ENCODE peak calls at places on chromosomes 11 and 22, in ten cellular contexts. K is OCI-LY7; M is cardiac muscle cell; C is CD8-positive, alpha-beta T cell; G is cardiac fibroblast; X is bronchial epithelial cell; J is WTC11; T is colonic mucosa; F is AG09319; E is GM12865. W is an unnamed sample.

GRCh38 chr22:40995821-40996220 is 44.6 kb downstream of the RBX1 start:
- DNase-seq in K (no peak), M (no peak), C (no peak), G (no peak), X (no peak), J (no peak), T (no peak), F (no peak), E (no peak), W (no peak)

GRCh38 chr22:49765951-49766350 is 61.7 kb downstream of the BRD1 start:
- DNase-seq in K (no peak), M (no peak), C (no peak), G (no peak), X (no peak), J (no peak), T (no peak), F (no peak), E (no peak), W (no peak)

GRCh38 chr11:70650075-70650909 is 252.0 kb downstream of the CTTN start:
- DNase-seq in K (peak), M (peak), C (peak), G (peak), X (peak), J (peak), T (peak), F (peak), E (peak), W (peak)

GRCh38 chr11:115527534-115528125 is 23.4 kb upstream of the CADM1 start:
- DNase-seq in K (no peak), M (no peak), C (no peak), G (no peak), X (peak), J (no peak), T (peak), F (no peak), E (no peak), W (no peak)

GRCh38 chr11:12160680-12161079 is 50.3 kb downstream of the MICAL2 start:
- DNase-seq in K (no peak), M (no peak), C (no peak), G (no peak), X (no peak), J (no peak), T (no peak), F (no peak), E (no peak), W (no peak)

GRCh38 chr22:44025171-44026065 is 1.3 kb downstream of the PARVB start:
- DNase-seq in K (peak), M (no peak), C (no peak), G (no peak), X (no peak), J (no peak), T (peak), F (no peak), E (peak), W (no peak)

GRCh38 chr11:81658722-81659121 is 1074.9 kb downstream of the FAM181B start:
- DNase-seq in K (peak), M (no peak), C (no peak), G (peak), X (peak), J (peak), T (no peak), F (no peak), E (peak), W (no peak)

GRCh38 chr11:33970984-33971466 is 79.1 kb upstream of the LMO2 start:
- DNase-seq in K (peak), M (peak), C (no peak), G (peak), X (peak), J (peak), T (peak), F (peak), E (peak), W (peak)

GRCh38 chr11:117859713-117860112 is 16.7 kb downstream of the FXYD6 start:
- DNase-seq in K (no peak), M (no peak), C (no peak), G (no peak), X (no peak), J (no peak), T (no peak), F (no peak), E (no peak), W (no peak)

GRCh38 chr11:126114486-126115252 is 52.0 kb upstream of the CDON start:
- DNase-seq in K (no peak), M (no peak), C (no peak), G (peak), X (no peak), J (no peak), T (no peak), F (no peak), E (no peak), W (no peak)

GRCh38 chr22:50505776-50506610 is 1.5 kb downstream of the LMF2 start:
- DNase-seq in K (no peak), M (no peak), C (no peak), G (no peak), X (no peak), J (no peak), T (no peak), F (no peak), E (peak), W (no peak)

GRCh38 chr11:101706541-101706940 is 122.7 kb upstream of the TRPC6 start:
- DNase-seq in K (no peak), M (no peak), C (no peak), G (no peak), X (peak), J (no peak), T (no peak), F (no peak), E (no peak), W (no peak)

GRCh38 chr22:44935724-44936123 is 74.1 kb downstream of the PHF21B start:
- DNase-seq in K (no peak), M (no peak), C (no peak), G (no peak), X (no peak), J (no peak), T (no peak), F (no peak), E (no peak), W (no peak)

GRCh38 chr22:41367680-41368542 is 13.8 kb upstream of the TEF start:
- DNase-seq in K (no peak), M (no peak), C (no peak), G (peak), X (peak), J (no peak), T (peak), F (peak), E (no peak), W (no peak)

GRCh38 chr22:34278121-34278520 is 357.8 kb upstream of the LARGE1 start:
- DNase-seq in K (no peak), M (peak), C (no peak), G (no peak), X (no peak), J (no peak), T (no peak), F (no peak), E (no peak), W (no peak)

GRCh38 chr22:36736701-36737320 is 33.3 kb upstream of the CACNG2 start:
- DNase-seq in K (no peak), M (no peak), C (no peak), G (no peak), X (no peak), J (no peak), T (no peak), F (no peak), E (no peak), W (no peak)

GRCh38 chr11:2571598-2572281 is 126.9 kb downstream of the KCNQ1 start:
- DNase-seq in K (no peak), M (no peak), C (no peak), G (no peak), X (no peak), J (no peak), T (no peak), F (no peak), E (no peak), W (no peak)

GRCh38 chr11:96704847-96705246 is 315.0 kb downstream of the JRKL start:
- DNase-seq in K (no peak), M (peak), C (no peak), G (peak), X (no peak), J (no peak), T (no peak), F (no peak), E (no peak), W (no peak)

GRCh38 chr11:26420331-26420730 is 88.4 kb downstream of the ANO3 start:
- DNase-seq in K (no peak), M (no peak), C (no peak), G (no peak), X (no peak), J (no peak), T (no peak), F (no peak), E (no peak), W (no peak)

GRCh38 chr11:68150029-68150428 is 28.8 kb upstream of the CHKA start:
- DNase-seq in K (no peak), M (no peak), C (no peak), G (peak), X (peak), J (no peak), T (no peak), F (no peak), E (no peak), W (peak)

GRCh38 chr11:45765836-45766235 is 39.1 kb upstream of the SLC35C1 start:
- DNase-seq in K (no peak), M (no peak), C (no peak), G (no peak), X (no peak), J (no peak), T (no peak), F (no peak), E (no peak), W (no peak)

GRCh38 chr11:19395050-19395449 is 154.3 kb upstream of the E2F8 start:
- DNase-seq in K (no peak), M (no peak), C (no peak), G (no peak), X (no peak), J (peak), T (no peak), F (no peak), E (no peak), W (no peak)

GRCh38 chr22:29733362-29734322 is 13.8 kb downstream of the CABP7 start:
- DNase-seq in K (no peak), M (peak), C (no peak), G (no peak), X (no peak), J (no peak), T (peak), F (no peak), E (peak), W (no peak)

GRCh38 chr11:57477507-57478189 is 17.3 kb downstream of the RTN4RL2 start:
- DNase-seq in K (no peak), M (no peak), C (no peak), G (no peak), X (no peak), J (no peak), T (peak), F (no peak), E (no peak), W (no peak)

GRCh38 chr11:2259466-2259830 is 10.9 kb downstream of the ASCL2 start:
- DNase-seq in K (no peak), M (no peak), C (no peak), G (no peak), X (no peak), J (no peak), T (peak), F (no peak), E (no peak), W (no peak)

DNA sequence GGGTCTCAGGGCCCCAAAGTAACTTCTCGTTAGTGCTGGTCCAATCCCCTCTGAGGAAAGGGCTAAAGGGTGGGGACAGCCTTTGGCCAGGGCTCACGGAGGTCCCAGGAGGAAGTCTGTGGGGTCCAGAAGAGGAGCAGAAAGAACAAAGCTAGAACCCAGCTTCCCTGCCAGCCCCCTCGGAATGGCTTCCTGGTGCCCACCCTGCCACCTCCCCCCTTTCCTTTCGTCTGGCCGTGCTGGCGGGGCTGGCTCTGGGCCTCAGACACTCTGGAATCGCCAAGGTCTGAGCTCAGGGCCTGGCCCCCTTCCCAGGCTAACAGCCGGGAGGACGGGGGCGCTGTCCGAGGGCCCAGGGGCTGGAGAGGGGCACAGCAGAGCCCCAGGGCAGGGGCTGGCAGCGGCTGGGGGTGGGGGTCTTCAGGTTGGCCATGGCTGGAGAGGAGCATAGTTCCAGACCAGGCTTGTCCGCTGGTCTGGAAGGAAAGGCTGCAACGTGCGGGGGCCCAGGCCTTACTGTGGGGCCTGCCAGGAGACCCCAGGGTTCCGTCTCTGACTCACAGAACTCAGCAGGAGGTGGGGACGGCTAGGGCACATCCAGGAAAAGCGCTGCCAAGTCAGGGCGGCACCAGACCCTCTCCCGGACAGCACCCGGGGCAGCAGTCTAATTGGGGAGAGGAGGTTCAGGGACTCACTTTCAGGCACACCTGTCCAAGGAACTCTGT is 788 bp upstream of the LTBP3 start:
- DNase-seq in K (no peak), M (no peak), C (no peak), G (peak), X (no peak), J (no peak), T (peak), F (no peak), E (no peak), W (no peak)
- TF ChIP-seq CTCF in K (no peak), M (peak), C (no peak), G (no peak), X (no peak), J (no peak), T (no peak), F (no peak), E (no peak), W (no peak)

DNA sequence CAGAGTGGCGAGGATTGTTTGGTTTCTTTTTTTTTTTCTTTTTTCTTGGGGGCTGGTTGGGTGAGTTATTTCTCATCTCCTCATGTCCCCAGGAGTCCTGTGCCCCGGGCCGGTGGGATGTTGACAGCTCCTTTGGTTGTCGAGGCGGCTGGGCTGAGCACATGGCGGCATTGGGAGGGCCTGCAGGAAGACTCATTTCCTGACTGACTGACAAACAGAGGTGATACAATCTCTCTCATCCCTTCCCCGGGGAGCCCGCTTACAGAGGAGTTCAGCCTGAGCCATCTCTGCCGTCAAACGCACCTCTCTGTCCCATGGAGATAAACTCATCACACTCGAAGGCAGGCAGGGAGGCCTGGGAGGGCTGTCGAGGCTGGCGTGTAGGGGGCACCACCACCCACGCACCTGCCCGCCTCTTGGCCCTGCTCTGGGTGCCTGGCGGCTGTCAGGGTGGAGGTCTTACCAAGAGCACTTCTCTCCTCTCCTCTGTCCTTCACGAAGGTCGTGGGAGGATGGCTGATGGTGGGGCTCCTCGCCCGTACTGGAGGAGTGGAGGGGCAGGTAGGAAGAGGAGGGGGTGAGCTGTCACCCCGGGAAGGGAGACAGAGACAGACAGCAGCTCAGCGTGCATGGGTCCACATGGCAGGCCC is 60.0 kb upstream of the NECTIN1 start:
- DNase-seq in K (no peak), M (no peak), C (no peak), G (no peak), X (no peak), J (no peak), T (no peak), F (no peak), E (no peak), W (no peak)
- TF ChIP-seq CTCF in K (no peak), M (no peak), C (no peak), G (no peak), X (no peak), J (no peak), T (no peak), F (no peak), E (no peak), W (no peak)

GRCh38 chr11:65871811-65872548 is 620 bp downstream of the EFEMP2 start:
- DNase-seq in K (no peak), M (peak), C (no peak), G (no peak), X (no peak), J (peak), T (no peak), F (no peak), E (no peak), W (no peak)
- TF ChIP-seq CTCF in K (no peak), M (peak), C (no peak), G (peak), X (peak), J (no peak), T (no peak), F (peak), E (no peak), W (no peak)

GRCh38 chr11:134908583-134908982 is 496.5 kb upstream of the B3GAT1 start:
- DNase-seq in K (no peak), M (no peak), C (no peak), G (no peak), X (no peak), J (no peak), T (no peak), F (no peak), E (no peak), W (no peak)

GRCh38 chr11:134913391-134913790 is 501.3 kb upstream of the B3GAT1 start:
- DNase-seq in K (no peak), M (no peak), C (no peak), G (no peak), X (no peak), J (no peak), T (no peak), F (no peak), E (no peak), W (no peak)

GRCh38 chr11:134913999-134914590 is 502.1 kb upstream of the B3GAT1 start:
- DNase-seq in K (no peak), M (no peak), C (no peak), G (no peak), X (no peak), J (no peak), T (no peak), F (no peak), E (no peak), W (no peak)

GRCh38 chr11:134915212-134915611 is 503.2 kb upstream of the B3GAT1 start:
- DNase-seq in K (no peak), M (no peak), C (no peak), G (peak), X (no peak), J (no peak), T (no peak), F (no peak), E (no peak), W (no peak)

GRCh38 chr11:134911514-134912180 is 499.6 kb upstream of the B3GAT1 start:
- DNase-seq in K (no peak), M (no peak), C (no peak), G (no peak), X (no peak), J (no peak), T (no peak), F (no peak), E (no peak), W (no peak)
- TF ChIP-seq CTCF in K (no peak), M (no peak), C (no peak), G (no peak), X (no peak), J (no peak), T (no peak), F (no peak), E (no peak), W (no peak)

GRCh38 chr11:11148104-11148509 is 204.9 kb downstream of the CSNK2A3 start:
- DNase-seq in K (no peak), M (peak), C (no peak), G (peak), X (peak), J (peak), T (no peak), F (peak), E (peak), W (peak)
- TF ChIP-seq CTCF in K (peak), M (peak), C (no peak), G (peak), X (peak), J (no peak), T (no peak), F (peak), E (no peak), W (no peak)

DNA sequence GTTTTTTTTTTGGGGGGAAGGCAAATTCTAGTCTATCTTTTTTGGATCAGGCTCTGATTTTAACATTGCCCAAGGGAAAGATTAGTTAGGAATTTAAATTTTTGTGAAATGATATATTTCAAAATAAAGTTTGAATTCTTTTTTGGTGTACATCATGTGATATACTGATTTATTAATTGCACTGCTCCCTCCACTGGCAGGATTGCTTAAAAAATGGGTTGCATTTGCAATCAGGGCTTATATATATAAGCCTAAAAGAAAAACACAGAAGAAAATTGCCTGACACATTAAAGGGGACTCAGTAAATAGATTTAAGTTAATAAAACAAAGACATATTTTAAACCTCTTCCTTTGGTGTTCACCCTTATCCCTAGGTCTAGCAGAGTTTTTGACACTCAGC is 1.2 kb downstream of the DYNC2H1 start:
- DNase-seq in K (no peak), M (no peak), C (no peak), G (peak), X (peak), J (no peak), T (no peak), F (no peak), E (no peak), W (no peak)
- TF ChIP-seq CTCF in K (peak), M (peak), C (no peak), G (peak), X (no peak), J (no peak), T (no peak), F (peak), E (no peak), W (no peak)